ENCODE peak calls at places on chromosome 4, in ten cellular contexts. W, J, X, D, E, P, A, Y, C and B are unnamed samples.

GRCh38 chr4:103171006-103171405 is 27.1 kb downstream of the CENPE start:
- DNase-seq in D (no peak), Y (no peak), J (no peak), E (no peak), A (no peak), X (no peak), W (no peak), C (no peak), P (no peak), B (no peak)

GRCh38 chr4:55378617-55379467 is 16.9 kb upstream of the TMEM165 start:
- DNase-seq in X (no peak), D (no peak), P (no peak), E (no peak), W (no peak), Y (peak), C (no peak), A (no peak), J (no peak), B (no peak)

GRCh38 chr4:87461281-87461700 is 38.9 kb downstream of the NUDT9 start:
- DNase-seq in Y (no peak), J (peak), X (no peak), W (no peak), D (no peak), P (peak), A (no peak), C (no peak), E (no peak), B (no peak)

GRCh38 chr4:57475424-57475823 is 365.2 kb upstream of the IGFBP7 start:
- DNase-seq in J (no peak), W (no peak), X (no peak), C (no peak), Y (no peak), P (no peak), E (no peak), D (no peak), A (no peak), B (no peak)

GRCh38 chr4:82461710-82462109 is 31.3 kb downstream of the ENOPH1 start:
- DNase-seq in W (no peak), D (no peak), J (no peak), A (no peak), Y (no peak), E (no peak), X (no peak), P (no peak), C (no peak), B (no peak)

GRCh38 chr4:72525938-72526337 is 43.1 kb downstream of the ADAMTS3 start:
- DNase-seq in A (no peak), X (peak), C (no peak), P (peak), Y (peak), E (no peak), D (peak), W (peak), J (peak), B (peak)

GRCh38 chr4:53355919-53356521 is 9.8 kb downstream of the SCFD2 start:
- DNase-seq in P (no peak), A (no peak), E (no peak), C (no peak), J (no peak), D (no peak), Y (peak), X (no peak), W (no peak), B (no peak)

GRCh38 chr4:151716324-151716723 is 44.5 kb downstream of the GATB start:
- DNase-seq in W (no peak), Y (no peak), A (no peak), J (no peak), X (no peak), D (no peak), E (no peak), P (no peak), C (no peak), B (no peak)

GRCh38 chr4:52105276-52105675 is 54.2 kb downstream of the SPATA18 start:
- DNase-seq in A (no peak), C (no peak), Y (no peak), D (no peak), E (no peak), J (no peak), W (no peak), X (no peak), P (no peak), B (no peak)

GRCh38 chr4:72817012-72817411 is 248.0 kb upstream of the ADAMTS3 start:
- DNase-seq in P (peak), J (peak), E (no peak), D (no peak), X (no peak), C (no peak), A (no peak), Y (no peak), W (no peak), B (peak)

GRCh38 chr4:23382880-23383279 is 507.0 kb downstream of the PPARGC1A start:
- DNase-seq in J (peak), W (no peak), D (no peak), Y (peak), P (peak), A (no peak), X (no peak), C (no peak), E (no peak), B (no peak)

GRCh38 chr4:10335050-10335449 is 122.2 kb downstream of the ZNF518B start:
- DNase-seq in W (no peak), A (no peak), D (no peak), C (no peak), X (no peak), E (no peak), J (no peak), P (no peak), Y (no peak), B (no peak)

GRCh38 chr4:152594981-152595916 is 59.4 kb upstream of the FBXW7 start:
- DNase-seq in J (no peak), E (no peak), Y (no peak), P (no peak), W (no peak), C (no peak), A (no peak), X (no peak), D (no peak), B (no peak)

GRCh38 chr4:86901864-86902263 is 9.6 kb upstream of the C4orf36 start:
- DNase-seq in X (no peak), A (no peak), P (no peak), J (no peak), Y (no peak), D (no peak), E (no peak), C (no peak), W (no peak), B (no peak)

DNA sequence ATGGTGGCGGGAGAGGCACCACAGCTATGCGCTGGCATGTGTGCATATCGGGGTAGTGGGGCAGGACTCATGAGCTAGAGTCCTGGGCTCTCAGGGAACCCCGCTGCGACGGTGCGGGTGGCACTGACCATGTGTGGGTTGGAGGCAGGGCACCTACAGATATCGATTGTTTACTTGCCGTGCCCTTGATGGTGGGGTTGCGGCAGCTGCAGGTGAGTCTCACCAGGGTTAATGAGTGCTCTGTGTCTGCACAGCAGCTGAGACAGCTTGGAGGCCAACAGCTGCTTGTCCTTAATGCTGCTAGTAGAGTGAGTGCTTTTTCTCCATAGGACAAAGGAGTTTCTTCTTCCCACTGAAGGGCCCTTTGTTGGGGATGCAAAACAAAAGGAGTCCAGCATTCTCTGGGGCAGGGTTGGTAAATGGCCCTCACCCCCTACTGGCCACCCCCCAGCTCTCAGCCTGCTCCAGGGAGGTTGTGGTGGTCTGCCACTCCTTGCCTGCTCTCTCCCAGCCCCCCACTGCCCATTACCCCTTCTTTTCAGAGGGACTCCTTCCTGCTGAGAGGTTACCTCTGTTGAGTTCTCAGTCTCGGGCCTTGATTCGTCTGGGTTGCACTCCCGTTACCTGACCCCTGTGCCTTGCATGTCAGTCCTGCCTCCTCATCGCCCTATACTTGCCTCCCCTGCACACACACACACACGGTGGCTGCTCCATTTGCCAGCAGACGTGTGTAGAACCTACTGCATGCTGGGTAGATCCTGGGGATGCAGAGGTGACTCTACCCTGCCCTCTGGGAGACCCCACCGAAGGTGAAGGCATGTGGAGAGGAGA is 52.8 kb downstream of the TBC1D14 start:
- DNase-seq in P (no peak), X (no peak), D (no peak), J (no peak), E (no peak), C (no peak), Y (no peak), A (no peak), W (no peak), B (no peak)
- H3K4me3 ChIP-seq in P (no peak), X (no peak), D (no peak), J (no peak), E (no peak), C (no peak), Y (no peak), A (no peak), W (peak), B (no peak)

GRCh38 chr4:184281231-184282139 is 63.8 kb upstream of the ENPP6 start:
- DNase-seq in P (no peak), X (no peak), Y (no peak), A (no peak), D (no peak), J (no peak), W (no peak), C (no peak), E (no peak), B (no peak)

GRCh38 chr4:184280591-184281071 is 63.0 kb upstream of the ENPP6 start:
- DNase-seq in Y (no peak), A (no peak), X (no peak), E (no peak), D (no peak), C (no peak), P (no peak), J (no peak), W (no peak), B (no peak)

GRCh38 chr4:184283659-184284335 is 66.1 kb upstream of the ENPP6 start:
- DNase-seq in J (no peak), C (no peak), D (no peak), W (no peak), A (no peak), E (no peak), Y (no peak), P (no peak), X (no peak), B (no peak)

GRCh38 chr4:184282895-184283654 is 65.4 kb upstream of the ENPP6 start:
- DNase-seq in C (no peak), J (no peak), X (no peak), A (no peak), D (no peak), E (no peak), P (no peak), W (no peak), Y (no peak), B (no peak)

GRCh38 chr4:184282251-184282713 is 64.6 kb upstream of the ENPP6 start:
- DNase-seq in D (no peak), E (no peak), A (no peak), C (no peak), J (no peak), P (no peak), X (peak), W (peak), Y (no peak), B (no peak)
- TF ChIP-seq CTCF in D (no peak), E (peak), A (no peak), C (no peak), J (no peak), P (no peak), X (peak), W (peak), Y (no peak), B (no peak)

DNA sequence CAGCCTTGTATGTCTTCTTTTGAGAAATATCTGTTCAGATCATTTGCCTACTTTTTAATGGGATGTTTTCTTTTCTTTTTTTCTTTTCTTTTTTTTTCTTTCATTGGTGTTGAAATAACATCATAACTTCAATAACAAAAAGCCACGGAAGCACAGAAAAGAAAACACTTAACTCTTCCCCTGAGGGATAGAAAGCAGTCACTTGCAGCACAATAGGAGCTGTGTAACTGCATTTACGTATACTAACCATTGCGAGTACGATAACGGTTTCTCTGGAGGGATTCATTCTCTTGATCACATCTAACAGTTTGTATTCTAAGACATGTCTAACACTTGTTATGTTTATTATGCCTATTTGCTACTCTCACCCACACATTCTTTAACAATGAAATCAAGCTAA is 27.3 kb downstream of the C4orf46 start:
- DNase-seq in W (no peak), J (no peak), E (no peak), A (no peak), C (no peak), Y (no peak), X (no peak), P (no peak), D (no peak), B (no peak)
- H3K4me3 ChIP-seq in W (no peak), J (no peak), E (no peak), A (no peak), C (no peak), Y (no peak), X (no peak), P (no peak), D (no peak), B (no peak)

GRCh38 chr4:98827661-98828060 is 101.3 kb downstream of the EIF4E start:
- DNase-seq in D (no peak), J (no peak), A (no peak), C (no peak), X (no peak), P (no peak), E (no peak), Y (no peak), W (no peak), B (no peak)

GRCh38 chr4:98833384-98833783 is 95.5 kb downstream of the EIF4E start:
- DNase-seq in J (no peak), W (no peak), D (no peak), Y (no peak), A (no peak), C (no peak), P (no peak), X (no peak), E (no peak), B (no peak)

GRCh38 chr4:98828801-98829200 is 100.1 kb downstream of the EIF4E start:
- DNase-seq in J (peak), P (peak), W (no peak), D (no peak), E (no peak), X (no peak), C (no peak), Y (no peak), A (peak), B (no peak)
- TF ChIP-seq CTCF in J (peak), P (peak), W (peak), D (no peak), E (no peak), X (peak), C (no peak), Y (no peak), A (no peak), B (no peak)

DNA sequence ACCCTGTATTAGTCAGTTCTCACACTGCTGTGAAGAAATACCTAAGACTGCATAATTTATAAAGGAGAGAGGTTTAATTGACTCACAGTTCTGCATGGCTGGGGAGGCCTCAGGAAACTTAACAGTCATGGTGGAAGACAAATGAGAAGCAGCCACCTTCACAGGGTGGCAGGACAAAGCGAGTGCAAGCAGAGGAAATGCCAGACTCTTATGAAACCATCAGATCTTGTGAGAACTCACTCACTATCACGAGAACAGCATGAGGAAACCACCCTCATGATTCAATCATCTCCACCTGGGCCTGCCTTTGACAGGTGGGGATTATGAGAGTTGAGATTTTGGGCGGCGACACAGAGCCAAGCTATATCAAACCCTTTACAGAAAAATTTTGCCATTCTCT is 722.4 kb downstream of the RAB28 start:
- DNase-seq in P (no peak), X (no peak), C (no peak), W (no peak), Y (no peak), E (no peak), J (no peak), A (no peak), D (no peak), B (no peak)
- H3K4me3 ChIP-seq in P (no peak), X (no peak), C (no peak), W (no peak), Y (no peak), E (no peak), J (no peak), A (no peak), D (no peak), B (no peak)

GRCh38 chr4:80610845-80611244 is 275.3 kb downstream of the CFAP299 start:
- DNase-seq in W (no peak), E (no peak), D (no peak), P (peak), X (no peak), Y (peak), J (peak), A (no peak), C (no peak), B (no peak)

GRCh38 chr4:80614319-80614718 is 278.8 kb downstream of the CFAP299 start:
- DNase-seq in A (no peak), J (no peak), E (no peak), W (no peak), Y (no peak), P (no peak), C (no peak), X (no peak), D (no peak), B (no peak)

GRCh38 chr4:80619070-80619674 is 283.6 kb downstream of the CFAP299 start:
- DNase-seq in J (peak), W (no peak), P (no peak), D (no peak), E (no peak), C (no peak), Y (no peak), A (no peak), X (no peak), B (no peak)

GRCh38 chr4:80611366-80611765 is 275.8 kb downstream of the CFAP299 start:
- DNase-seq in X (no peak), W (no peak), A (no peak), E (no peak), P (no peak), D (no peak), J (no peak), Y (no peak), C (no peak), B (no peak)

DNA sequence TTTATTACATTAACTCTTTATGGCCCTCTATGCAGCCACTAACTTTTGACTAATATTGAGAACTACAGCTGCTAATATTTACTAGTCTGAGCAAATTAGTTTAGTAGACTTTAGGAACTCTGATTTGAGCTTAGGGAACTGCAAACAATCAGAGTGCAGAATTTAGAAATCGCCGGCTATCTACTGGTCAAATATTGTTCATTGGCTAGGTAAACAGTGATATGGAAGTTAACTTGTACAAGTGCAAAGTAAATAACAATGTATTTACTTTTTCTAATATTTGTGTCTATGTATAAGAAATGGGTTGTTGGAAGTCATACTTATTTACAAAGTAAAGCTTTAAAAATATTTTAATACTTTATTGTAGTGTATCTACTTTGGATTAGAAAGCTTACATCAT is 279.6 kb downstream of the CFAP299 start:
- DNase-seq in E (no peak), P (no peak), X (no peak), A (no peak), J (no peak), Y (no peak), C (no peak), W (no peak), D (no peak), B (no peak)
- TF ChIP-seq CTCF in E (no peak), P (no peak), X (no peak), A (no peak), J (no peak), Y (no peak), C (no peak), W (no peak), D (no peak), B (no peak)

GRCh38 chr4:150547154-150547838 is 34.7 kb upstream of the MAB21L2 start:
- DNase-seq in P (no peak), A (no peak), D (no peak), W (no peak), J (no peak), C (no peak), X (no peak), E (no peak), Y (no peak), B (no peak)
- H3K4me3 ChIP-seq in P (no peak), A (no peak), D (no peak), W (no peak), J (no peak), C (no peak), X (no peak), E (no peak), Y (no peak), B (no peak)

DNA sequence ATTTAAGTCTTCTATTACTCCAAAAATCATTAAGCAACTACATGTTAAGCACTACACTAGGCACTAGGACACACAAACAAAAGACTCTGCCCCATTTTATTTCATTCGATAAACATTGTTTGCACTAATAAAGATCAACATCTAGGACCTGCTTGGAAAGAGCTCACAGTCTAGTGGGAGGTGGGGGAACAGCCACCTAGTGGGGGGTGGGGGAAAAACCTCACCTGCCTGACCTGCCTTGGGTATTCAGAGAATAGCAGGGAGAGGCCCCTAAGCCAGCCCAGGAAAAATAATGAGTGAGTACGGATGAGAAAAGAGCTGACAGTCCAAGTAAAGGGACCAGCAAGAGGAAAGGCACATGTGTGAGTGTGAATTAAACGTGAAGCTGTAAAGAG is 52.2 kb downstream of the PRDM5 start:
- DNase-seq in D (no peak), X (no peak), J (no peak), W (no peak), E (no peak), A (peak), P (no peak), C (no peak), Y (no peak), B (no peak)
- TF ChIP-seq CTCF in D (no peak), X (no peak), J (no peak), W (no peak), E (no peak), A (peak), P (no peak), C (no peak), Y (no peak), B (no peak)